ENCODE peak calls at places on chromosomes 4 and X, in ten cellular contexts. T is fibroblast of the aortic adventitia; N is thoracic aorta; C is CD8-positive, alpha-beta memory T cell; A is heart right ventricle; V is brain microvascular endothelial cell; L is AG04449; R is right cardiac atrium; O is OCI-LY7; X is astrocyte of the spinal cord. Z is an unnamed sample.

GRCh38 chr4:112978691-112979472 is 70.6 kb upstream of the ANK2 start:
- DNase-seq in R (peak; percentile 47), O (no peak), L (no peak), V (peak; percentile 37), T (peak; percentile 19), A (no peak), X (peak; percentile 27), C (no peak), N (no peak), Z (no peak)

GRCh38 chrX:118698516-118699247 is 28.7 kb upstream of the IL13RA1 start:
- DNase-seq in N (no peak), T (peak; percentile 16), L (no peak), R (no peak), O (peak; percentile 39), X (no peak), V (peak; percentile 2), A (no peak), C (no peak), Z (no peak)

GRCh38 chr4:74206088-74206826 is 48.3 kb downstream of the MTHFD2L start:
- DNase-seq in L (no peak), R (peak; percentile 63), V (peak; percentile 91), A (no peak), N (no peak), O (no peak), T (peak; percentile 89), X (peak; percentile 76), C (no peak), Z (no peak)

GRCh38 chrX:78027798-78028197 is 58.4 kb upstream of the PGAM4 start:
- DNase-seq in R (no peak), A (no peak), N (no peak), O (no peak), X (no peak), T (no peak), L (no peak), C (no peak), V (no peak), Z (no peak)

GRCh38 chr4:82643994-82644730 is 82.4 kb upstream of the TMEM150C start:
- DNase-seq in X (peak; percentile 57), N (no peak), A (no peak), O (no peak), C (no peak), L (peak; percentile 75), V (peak; percentile 48), R (no peak), T (peak; percentile 29), Z (no peak)

GRCh38 chr4:186204611-186205144 is 13.3 kb downstream of the CYP4V2 start:
- DNase-seq in R (no peak), A (no peak), L (no peak), T (no peak), X (no peak), V (no peak), C (no peak), N (no peak), O (no peak), Z (no peak)

GRCh38 chr4:65566473-65566872 is 103.8 kb downstream of the EPHA5 start:
- DNase-seq in A (no peak), T (no peak), L (no peak), C (no peak), N (no peak), R (no peak), X (no peak), O (no peak), V (no peak), Z (no peak)

GRCh38 chr4:128385683-128386304 is 98.2 kb upstream of the PGRMC2 start:
- DNase-seq in C (no peak), X (peak; percentile 89), L (no peak), A (no peak), O (no peak), T (peak; percentile 59), N (no peak), R (no peak), V (peak; percentile 74), Z (no peak)

GRCh38 chrX:71253253-71254091 is 468 bp downstream of the ZMYM3 start:
- DNase-seq in N (no peak), O (peak; percentile 53), A (peak; percentile 26), T (peak; percentile 32), C (peak; percentile 43), X (peak; percentile 25), V (peak; percentile 14), R (peak; percentile 73), L (no peak), Z (peak; percentile 53)

GRCh38 chr4:119315036-119315435 is 6.9 kb downstream of the FABP2 start:
- DNase-seq in X (no peak), N (no peak), L (no peak), V (no peak), A (no peak), C (no peak), R (no peak), T (peak; percentile 40), O (no peak), Z (no peak)

GRCh38 chr4:5460106-5460801 is 248.1 kb downstream of the EVC2 start:
- DNase-seq in L (no peak), C (no peak), O (peak; percentile 8), A (no peak), R (peak; percentile 51), V (peak; percentile 6), T (peak; percentile 19), X (peak; percentile 18), N (no peak), Z (no peak)

GRCh38 chr4:110854021-110854678 is 231.3 kb upstream of the PITX2 start:
- DNase-seq in R (no peak), L (peak; percentile 93), X (peak; percentile 86), C (no peak), T (peak; percentile 93), O (no peak), V (peak; percentile 85), A (no peak), N (no peak), Z (no peak)

GRCh38 chr4:77601614-77602187 is 3.9 kb upstream of the CXCL13 start:
- DNase-seq in N (no peak), V (no peak), X (no peak), T (no peak), L (no peak), A (no peak), C (no peak), R (no peak), O (no peak), Z (no peak)

GRCh38 chr4:10619220-10619619 is 65.3 kb downstream of the CLNK start:
- DNase-seq in L (no peak), T (peak; percentile 43), A (no peak), R (no peak), X (peak; percentile 88), V (peak; percentile 39), C (no peak), O (no peak), N (no peak), Z (no peak)

GRCh38 chrX:96379951-96380350 is 304.7 kb upstream of the DIAPH2 start:
- DNase-seq in R (no peak), X (no peak), N (no peak), A (no peak), C (no peak), L (no peak), T (no peak), O (no peak), V (no peak), Z (no peak)

GRCh38 chr4:107392951-107393350 is 327.1 kb downstream of the PAPSS1 start:
- DNase-seq in N (no peak), T (no peak), V (no peak), X (peak; percentile 2), L (no peak), R (no peak), O (no peak), A (no peak), C (no peak), Z (no peak)

GRCh38 chr4:168021666-168022065 is 70.7 kb upstream of the ANXA10 start:
- DNase-seq in X (peak; percentile 4), O (no peak), C (no peak), N (no peak), A (no peak), V (peak; percentile 27), L (no peak), R (no peak), T (peak; percentile 58), Z (no peak)

GRCh38 chrX:13694983-13695382 is 6.1 kb downstream of the RAB9A start:
- DNase-seq in A (no peak), C (no peak), N (no peak), O (no peak), L (no peak), X (no peak), V (no peak), R (no peak), T (no peak), Z (no peak)
- H3K4me3 ChIP-seq in A (no peak overlapping the region), C (no peak overlapping the region), N (no peak overlapping the region), O (no peak overlapping the region), L (no peak overlapping the region), X (no peak overlapping the region), V (no peak overlapping the region), R (no peak overlapping the region), T (peak overlapping the region; percentile 9), Z (no peak overlapping the region)

GRCh38 chr4:158169931-158170690 is 2.7 kb downstream of the GASK1B start:
- DNase-seq in R (peak; percentile 58), T (peak; percentile 75), X (peak; percentile 43), L (no peak), O (no peak), V (no peak), C (no peak), A (no peak), N (no peak), Z (no peak)
- H3K4me3 ChIP-seq in R (peak overlapping the region; percentile 50), T (peak overlapping the region; percentile 73), X (peak overlapping the region; percentile 34), L (peak overlapping the region; percentile 21), O (no peak overlapping the region), V (peak overlapping the region; percentile 47), C (no peak overlapping the region), A (peak overlapping the region; percentile 47), N (peak overlapping the region; percentile 84), Z (peak overlapping the region; percentile 47)

GRCh38 chr4:33709247-33709646 is 2535.1 kb downstream of the ARAP2 start:
- DNase-seq in A (no peak), R (no peak), X (peak; percentile 86), O (no peak), C (no peak), V (peak; percentile 25), N (no peak), T (peak; percentile 60), L (peak; percentile 37), Z (no peak)
- H3K4me3 ChIP-seq in A (no peak overlapping the region), R (no peak overlapping the region), X (no peak overlapping the region), O (no peak overlapping the region), C (no peak overlapping the region), V (no peak overlapping the region), N (no peak overlapping the region), T (no peak overlapping the region), L (no peak overlapping the region), Z (no peak overlapping the region)

GRCh38 chrX:1248381-1249061 is 20.1 kb upstream of the CSF2RA start:
- DNase-seq in N (no peak), T (no peak), O (no peak), X (no peak), A (no peak), V (no peak), L (no peak), C (no peak), R (peak; percentile 55), Z (no peak)
- H3K4me3 ChIP-seq in N (peak overlapping the region; percentile 54), T (no peak overlapping the region), O (no peak overlapping the region), X (no peak overlapping the region), A (no peak overlapping the region), V (no peak overlapping the region), L (no peak overlapping the region), C (peak overlapping the region; percentile 65), R (peak overlapping the region; percentile 6), Z (no peak overlapping the region)

DNA sequence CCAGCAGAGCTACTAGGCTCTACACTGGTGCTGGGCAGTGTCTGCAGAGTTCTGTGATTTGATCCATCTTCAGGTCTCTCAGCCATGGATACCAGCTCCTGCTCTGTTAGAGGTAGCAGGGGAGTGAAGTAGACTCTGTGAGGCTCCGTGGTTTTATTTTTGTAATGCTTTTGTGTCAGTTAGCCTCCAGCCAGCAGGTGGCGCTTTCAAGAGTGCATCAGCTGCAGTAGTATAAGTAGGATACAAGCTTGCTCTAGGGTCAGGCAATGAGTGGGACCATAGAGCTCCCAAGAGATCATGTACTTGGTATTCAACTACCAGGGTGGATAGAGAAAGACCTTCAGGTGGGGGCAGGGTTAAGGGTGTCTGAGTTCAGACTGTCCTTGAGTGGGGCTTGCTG is 362.5 kb upstream of the TRAM1L1 start:
- DNase-seq in V (no peak), T (no peak), O (peak; percentile 31), L (no peak), C (no peak), A (no peak), X (no peak), N (no peak), R (no peak), Z (no peak)
- H3K4me3 ChIP-seq in V (no peak overlapping the region), T (no peak overlapping the region), O (no peak overlapping the region), L (no peak overlapping the region), C (no peak overlapping the region), A (no peak overlapping the region), X (no peak overlapping the region), N (no peak overlapping the region), R (no peak overlapping the region), Z (no peak overlapping the region)